ENCODE peak calls at places on chromosome 18, in six cellular contexts. A is mesendoderm, M is neuronal stem cell, X is H1, G is mesenchymal stem cell, K is trophoblast cell. Z is an unnamed sample.

GRCh38 chr18:55504808-55505207 is 83.2 kb downstream of the TCF4 start:
- DNase-seq in A (no peak), M (no peak), K (no peak), X (no peak), G (no peak), Z (no peak)

GRCh38 chr18:74388227-74388626 is 68.9 kb downstream of the DIPK1C start:
- DNase-seq in X (no peak), G (no peak), A (no peak), M (no peak), K (no peak), Z (no peak)

GRCh38 chr18:11689031-11689971 is at the start of gene GNAL:
- DNase-seq in M (peak), X (peak), G (peak), A (peak), K (peak), Z (peak)

GRCh38 chr18:48002933-48003365 is 72.5 kb upstream of the SMAD2 start:
- DNase-seq in K (peak), G (peak), X (no peak), M (no peak), A (peak), Z (peak)

GRCh38 chr18:51278045-51278649 is 80.7 kb upstream of the MEX3C start:
- DNase-seq in X (peak), G (peak), K (peak), M (peak), A (peak), Z (no peak)

GRCh38 chr18:74898965-74899364 is 301.3 kb downstream of the ZNF407 start:
- DNase-seq in G (peak), A (no peak), K (no peak), M (no peak), X (no peak), Z (peak)

GRCh38 chr18:24976502-24976901 is 375.5 kb downstream of the ZNF521 start:
- DNase-seq in M (no peak), G (no peak), X (no peak), K (no peak), A (no peak), Z (no peak)

GRCh38 chr18:28559511-28559910 is 382.6 kb upstream of the CDH2 start:
- DNase-seq in A (no peak), K (no peak), X (no peak), G (no peak), M (no peak), Z (no peak)

GRCh38 chr18:26703170-26703933 is 155.0 kb upstream of the KCTD1 start:
- DNase-seq in X (no peak), K (no peak), G (no peak), A (peak), M (no peak), Z (no peak)

GRCh38 chr18:70289351-70290330 is 796 bp downstream of the SOCS6 start:
- DNase-seq in M (peak), G (peak), K (peak), A (peak), X (no peak), Z (peak)

GRCh38 chr18:66682855-66683322 is 79.0 kb upstream of the CDH19 start:
- DNase-seq in A (peak), G (peak), M (peak), K (no peak), X (no peak), Z (no peak)

GRCh38 chr18:53941601-53942335 is 282.7 kb downstream of the MBD2 start:
- DNase-seq in X (no peak), K (peak), G (no peak), A (peak), M (no peak), Z (no peak)

GRCh38 chr18:9854801-9855676 is 30.7 kb upstream of the TXNDC2 start:
- DNase-seq in A (no peak), G (peak), M (no peak), K (no peak), X (no peak), Z (peak)

GRCh38 chr18:48662021-48662661 is 123.3 kb downstream of the CTIF start:
- DNase-seq in G (peak), X (no peak), K (peak), A (peak), M (no peak), Z (peak)

GRCh38 chr18:73985855-73986254 is 161.8 kb downstream of the FBXO15 start:
- DNase-seq in A (no peak), K (no peak), M (no peak), X (no peak), G (no peak), Z (no peak)

GRCh38 chr18:25786778-25787177 is 303.6 kb downstream of the SS18 start:
- DNase-seq in X (no peak), K (peak), G (peak), A (no peak), M (no peak), Z (peak)

GRCh38 chr18:21725201-21725600 is 15.4 kb upstream of the MIB1 start:
- DNase-seq in G (no peak), M (no peak), K (no peak), X (no peak), A (no peak), Z (no peak)

GRCh38 chr18:77970814-77971213 is 721.2 kb downstream of the GALR1 start:
- DNase-seq in K (no peak), X (peak), M (peak), A (peak), G (no peak), Z (no peak)

GRCh38 chr18:28032177-28032576 is 144.8 kb downstream of the CDH2 start:
- DNase-seq in A (no peak), K (no peak), X (no peak), M (no peak), G (no peak), Z (no peak)

GRCh38 chr18:42108071-42108470 is 153.0 kb downstream of the PIK3C3 start:
- DNase-seq in K (no peak), A (no peak), G (no peak), X (no peak), M (no peak), Z (no peak)

GRCh38 chr18:48166971-48167370 is 236.5 kb upstream of the SMAD2 start:
- DNase-seq in A (no peak), X (no peak), G (no peak), K (no peak), M (no peak), Z (no peak)

GRCh38 chr18:50196261-50196660 is 1.3 kb upstream of the MYO5B start:
- DNase-seq in G (no peak), K (no peak), A (no peak), M (no peak), X (no peak), Z (no peak)
- H3K4me3 ChIP-seq in G (no peak), K (no peak), A (no peak), M (no peak), X (no peak), Z (no peak)

GRCh38 chr18:3447035-3447894 is 2.7 kb upstream of the TGIF1 start:
- DNase-seq in X (no peak), G (peak), M (no peak), A (peak), K (peak), Z (peak)

GRCh38 chr18:3448845-3449701 is 899 bp upstream of the TGIF1 start:
- DNase-seq in G (peak), M (peak), X (no peak), A (peak), K (peak), Z (peak)

GRCh38 chr18:3450358-3451107 is 561 bp downstream of the TGIF1 start:
- DNase-seq in G (peak), X (no peak), A (no peak), M (peak), K (peak), Z (peak)

GRCh38 chr18:3449702-3450357 is at the start of gene TGIF1:
- DNase-seq in M (peak), G (peak), K (peak), A (peak), X (no peak), Z (peak)

DNA sequence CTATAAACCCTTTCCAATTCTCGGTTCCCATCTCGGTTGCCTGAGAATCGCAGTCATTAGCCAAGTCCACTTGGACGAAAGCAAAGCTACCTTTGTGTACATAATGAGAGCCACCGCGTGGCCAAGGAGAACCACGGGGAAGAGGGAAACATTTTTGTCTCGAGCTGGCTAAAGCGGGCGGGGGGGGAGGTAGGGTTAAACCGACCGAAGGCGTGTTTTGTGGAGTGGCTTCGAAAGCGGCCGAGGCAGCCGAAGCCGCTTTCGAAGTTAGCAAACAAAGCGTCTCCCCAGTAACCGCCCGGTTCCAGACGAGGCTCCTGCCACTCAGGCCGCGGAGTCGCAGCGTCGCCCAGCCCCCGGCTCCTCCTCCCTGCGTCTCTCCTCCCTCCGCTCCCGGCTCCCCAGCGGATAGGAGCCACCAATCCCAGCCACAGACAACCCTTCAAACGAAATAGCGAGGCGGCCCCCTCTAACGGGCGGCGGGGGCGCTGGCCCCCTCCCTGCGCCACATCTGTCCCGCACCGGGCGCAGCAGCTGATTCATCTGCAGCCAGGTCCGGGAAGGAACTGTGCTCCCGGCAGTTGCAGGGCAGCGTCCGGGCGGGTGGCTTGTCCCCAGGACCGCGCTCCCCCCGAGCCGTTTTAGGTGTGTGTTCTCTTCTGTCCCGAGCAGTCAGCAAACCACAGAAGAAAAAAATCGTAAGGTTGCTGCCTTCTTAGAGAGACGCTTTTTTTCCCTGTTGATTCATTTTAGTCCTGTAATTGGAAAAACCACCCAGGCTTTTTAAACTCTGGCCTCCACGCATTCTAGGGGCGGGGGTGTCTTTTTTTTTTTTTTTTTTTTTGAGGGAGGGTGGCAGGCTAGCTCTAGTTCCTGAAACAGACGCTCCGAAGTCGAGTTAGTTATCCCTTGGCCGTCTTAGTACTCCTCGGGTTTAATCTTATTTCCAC is 1.8 kb upstream of the TGIF1 start:
- DNase-seq in X (peak), M (peak), K (peak), G (peak), A (peak), Z (peak)
- H2BK5ac ChIP-seq in X (peak), M (no peak), K (peak), G (peak), A (peak), Z (peak)

DNA sequence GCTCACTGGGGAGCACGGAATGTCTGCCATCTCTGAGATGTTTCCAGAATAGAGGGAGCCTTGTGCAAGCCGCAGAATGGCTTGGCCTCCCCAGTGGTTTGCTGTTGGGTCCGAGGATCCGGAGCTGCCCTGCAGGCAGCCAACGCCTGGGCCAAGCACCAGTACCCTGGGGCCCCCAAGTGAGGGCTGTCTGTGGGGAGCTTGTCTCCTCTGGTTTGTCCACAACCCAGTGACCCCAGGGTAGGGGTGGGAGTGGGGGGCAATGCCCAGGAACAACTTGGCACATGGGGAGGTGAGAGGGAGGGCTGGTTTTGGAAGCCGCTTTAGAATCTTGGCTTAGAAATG is 147.1 kb downstream of the CABLES1 start:
- DNase-seq in A (no peak), X (no peak), G (no peak), K (no peak), M (no peak), Z (no peak)
- H2AK5ac ChIP-seq in A (peak), X (peak), G (peak), K (no peak), M (peak), Z (no peak)

GRCh38 chr18:79068299-79068945 is 772 bp upstream of the ATP9B start:
- DNase-seq in X (no peak), K (no peak), A (peak), M (no peak), G (peak), Z (no peak)
- H3K4me3 ChIP-seq in X (peak), K (peak), A (no peak), M (peak), G (peak), Z (peak)

DNA sequence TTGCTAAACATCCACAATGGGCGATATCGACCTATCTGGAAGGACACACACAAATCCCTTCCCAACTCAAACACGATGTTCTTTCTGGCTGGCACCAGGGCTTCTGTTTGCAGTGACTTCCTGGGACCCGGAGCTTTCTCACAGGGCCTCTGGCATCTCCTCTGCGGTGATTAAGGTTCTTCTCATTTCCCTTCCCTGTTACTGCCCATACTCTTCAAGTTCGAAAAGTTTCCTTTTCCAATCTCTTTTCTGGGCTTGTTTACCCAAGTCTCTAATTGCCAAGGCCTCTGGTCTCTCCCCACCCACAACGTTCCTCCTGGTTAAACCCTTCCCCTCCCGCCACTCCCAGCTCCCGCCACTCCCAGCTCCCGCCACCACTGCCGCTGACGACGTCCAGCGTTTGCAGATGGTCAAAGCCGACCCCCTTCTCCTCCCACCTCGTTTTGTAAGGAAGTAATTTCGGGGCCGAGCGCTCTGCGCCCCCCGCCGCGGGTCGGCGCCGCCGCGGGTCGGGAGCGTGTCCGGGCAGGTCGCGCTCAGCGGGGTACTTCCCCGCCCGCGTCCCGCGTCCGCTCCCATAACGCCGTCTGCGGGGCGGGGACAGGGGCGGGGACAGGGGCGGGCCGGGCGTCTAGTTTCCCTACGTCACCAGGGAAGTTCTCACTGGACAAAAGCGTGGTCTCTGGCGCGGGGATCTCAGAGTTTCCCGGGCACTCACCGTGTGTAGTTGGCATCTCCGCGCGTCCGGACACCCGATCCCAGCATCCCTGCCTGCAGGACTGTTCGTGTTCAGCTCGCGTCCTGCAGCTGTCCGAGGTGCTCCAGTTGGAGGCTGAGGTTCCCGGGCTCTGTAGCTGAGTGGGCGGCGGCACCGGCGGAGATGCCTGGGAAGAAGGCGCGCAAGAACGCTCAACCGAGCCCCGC is at the start of gene PMAIP1:
- DNase-seq in G (peak), M (peak), A (peak), X (peak), K (peak), Z (peak)
- H2BK5ac ChIP-seq in G (peak), M (peak), A (peak), X (peak), K (peak), Z (peak)

GRCh38 chr18:37902344-37902743 is 336.7 kb upstream of the CELF4 start:
- DNase-seq in A (no peak), M (no peak), X (no peak), G (no peak), K (no peak), Z (no peak)

DNA sequence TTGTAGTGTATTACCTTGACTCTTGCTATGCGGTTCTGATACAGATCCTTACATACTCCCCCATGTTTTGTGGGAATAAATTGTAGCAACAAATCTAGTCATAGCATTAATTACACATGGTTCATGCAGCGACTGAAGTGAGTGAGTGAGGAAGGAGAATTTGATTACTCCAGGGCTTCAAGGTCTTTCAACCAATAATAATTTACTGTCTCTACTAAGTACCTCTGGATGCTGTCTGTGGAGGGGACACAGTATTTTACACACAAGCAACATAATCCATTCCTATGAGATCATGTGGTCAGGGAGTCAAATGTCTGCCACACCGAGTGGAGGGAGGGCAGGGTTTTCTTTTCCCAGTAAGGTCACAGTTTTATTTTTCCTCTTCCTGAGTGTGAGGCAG is 334.7 kb upstream of the CELF4 start:
- DNase-seq in K (no peak), G (no peak), X (no peak), A (no peak), M (no peak), Z (no peak)
- H2AK5ac ChIP-seq in K (no peak), G (no peak), X (no peak), A (no peak), M (no peak), Z (no peak)

GRCh38 chr18:58639237-58639636 is 10.3 kb upstream of the ALPK2 start:
- DNase-seq in X (no peak), G (no peak), M (no peak), A (no peak), K (no peak), Z (no peak)

GRCh38 chr18:58639751-58640427 is 11.0 kb upstream of the ALPK2 start:
- DNase-seq in G (peak), M (no peak), A (peak), X (no peak), K (no peak), Z (peak)

GRCh38 chr18:58640891-58641610 is 12.2 kb upstream of the ALPK2 start:
- DNase-seq in M (no peak), X (no peak), G (no peak), K (peak), A (peak), Z (no peak)

GRCh38 chr18:58638446-58638845 is 9.6 kb upstream of the ALPK2 start:
- DNase-seq in G (no peak), M (no peak), A (no peak), K (no peak), X (no peak), Z (no peak)

GRCh38 chr18:58640428-58640805 is 11.5 kb upstream of the ALPK2 start:
- DNase-seq in X (no peak), G (no peak), M (no peak), K (peak), A (peak), Z (no peak)
- H3K4me3 ChIP-seq in X (no peak), G (no peak), M (no peak), K (no peak), A (no peak), Z (no peak)

DNA sequence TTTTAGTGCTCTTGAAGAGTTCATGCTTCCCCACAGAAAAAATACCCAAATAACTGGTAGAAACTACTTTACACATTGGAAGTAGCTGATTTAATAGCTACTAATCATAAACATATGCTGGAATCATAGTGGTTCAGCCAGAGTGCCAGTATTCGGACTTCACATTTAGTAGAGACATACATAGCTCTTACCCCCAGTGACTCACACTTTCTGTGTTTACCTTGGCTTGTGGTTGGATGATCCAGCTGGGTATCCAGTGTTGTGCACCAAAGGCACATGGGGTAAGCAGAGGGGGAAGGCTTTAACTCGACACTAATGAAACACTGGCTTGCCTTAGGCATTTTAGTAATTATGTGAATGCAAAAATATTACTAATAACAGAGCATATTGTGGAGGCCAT is 18.1 kb downstream of the ARHGAP28 start:
- DNase-seq in M (no peak), G (peak), K (no peak), A (no peak), X (no peak), Z (peak)
- H2BK5ac ChIP-seq in M (no peak), G (no peak), K (no peak), A (no peak), X (no peak), Z (peak)

GRCh38 chr18:58364867-58365533 is 263.9 kb downstream of the ALPK2 start:
- DNase-seq in M (no peak), K (no peak), A (peak), X (no peak), G (peak), Z (peak)
- H2AK5ac ChIP-seq in M (no peak), K (no peak), A (no peak), X (no peak), G (no peak), Z (peak)